ENCODE peak calls at places on chromosomes 4 and X, in five cellular contexts. One of them, this sample, is unnamed.

GRCh38 chr4:102761478-102761790 is 666 bp upstream of the MANBA start:
- DNase-seq in A549: no peak
- DNase-seq in heart left ventricle: no peak
- DNase-seq in tibial nerve: no peak
- DNase-seq in transverse colon: peak; percentile 19
- DNase-seq in this sample: no peak

GRCh38 chr4:2962099-2962455 is 1.1 kb downstream of the NOP14 start:
- DNase-seq in A549: no peak
- DNase-seq in heart left ventricle: no peak
- DNase-seq in tibial nerve: no peak
- DNase-seq in transverse colon: no peak
- DNase-seq in this sample: no peak

GRCh38 chr4:136680271-136680670 is 852.0 kb downstream of the PCDH18 start:
- DNase-seq in A549: no peak
- DNase-seq in heart left ventricle: no peak
- DNase-seq in tibial nerve: no peak
- DNase-seq in transverse colon: no peak
- DNase-seq in this sample: no peak

GRCh38 chr4:151409470-151410313 is 716 bp downstream of the FHIP1A start:
- DNase-seq in A549: no peak
- DNase-seq in heart left ventricle: no peak
- DNase-seq in tibial nerve: no peak
- DNase-seq in transverse colon: peak; percentile 64
- DNase-seq in this sample: peak; percentile 29

GRCh38 chr4:5619913-5620625 is 88.3 kb downstream of the EVC2 start:
- DNase-seq in A549: no peak
- DNase-seq in heart left ventricle: no peak
- DNase-seq in tibial nerve: no peak
- DNase-seq in transverse colon: no peak
- DNase-seq in this sample: no peak

GRCh38 chrX:110317079-110317819 is 636 bp downstream of the AMMECR1 start:
- DNase-seq in A549: peak; percentile 28
- DNase-seq in heart left ventricle: peak; percentile 29
- DNase-seq in tibial nerve: no peak
- DNase-seq in transverse colon: peak; percentile 17
- DNase-seq in this sample: peak; percentile 15

GRCh38 chr4:138898282-138898681 is 117.3 kb upstream of the NOCT start:
- DNase-seq in A549: no peak
- DNase-seq in heart left ventricle: no peak
- DNase-seq in tibial nerve: no peak
- DNase-seq in transverse colon: no peak
- DNase-seq in this sample: no peak

GRCh38 chrX:10512258-10512657 is 108.1 kb downstream of the MID1 start:
- DNase-seq in A549: no peak
- DNase-seq in heart left ventricle: no peak
- DNase-seq in tibial nerve: no peak
- DNase-seq in transverse colon: no peak
- DNase-seq in this sample: no peak

GRCh38 chr4:152734699-152735050 is 44.9 kb downstream of the TIGD4 start:
- DNase-seq in A549: no peak
- DNase-seq in heart left ventricle: no peak
- DNase-seq in tibial nerve: no peak
- DNase-seq in transverse colon: no peak
- DNase-seq in this sample: no peak

GRCh38 chrX:139949703-139950102 is 15.6 kb downstream of the CXorf66 start:
- DNase-seq in A549: no peak
- DNase-seq in heart left ventricle: no peak
- DNase-seq in tibial nerve: no peak
- DNase-seq in transverse colon: no peak
- DNase-seq in this sample: no peak

GRCh38 chr4:168540865-168541607 is 44.2 kb downstream of the PALLD start:
- DNase-seq in A549: no peak
- DNase-seq in heart left ventricle: no peak
- DNase-seq in tibial nerve: no peak
- DNase-seq in transverse colon: no peak
- DNase-seq in this sample: no peak

GRCh38 chrX:137195991-137196390 is 162.2 kb upstream of the GPR101 start:
- DNase-seq in A549: no peak
- DNase-seq in heart left ventricle: no peak
- DNase-seq in tibial nerve: no peak
- DNase-seq in transverse colon: no peak
- DNase-seq in this sample: no peak

GRCh38 chrX:17359500-17359899 is 15.5 kb upstream of the NHS start:
- DNase-seq in A549: no peak
- DNase-seq in heart left ventricle: no peak
- DNase-seq in tibial nerve: no peak
- DNase-seq in transverse colon: no peak
- DNase-seq in this sample: no peak

GRCh38 chr4:57410331-57411052 is 300.3 kb upstream of the IGFBP7 start:
- DNase-seq in A549: no peak
- DNase-seq in heart left ventricle: no peak
- DNase-seq in tibial nerve: peak; percentile 13
- DNase-seq in transverse colon: no peak
- DNase-seq in this sample: no peak

GRCh38 chr4:83197555-83198235 is 83.2 kb upstream of the PLAC8 start:
- DNase-seq in A549: no peak
- DNase-seq in heart left ventricle: peak; percentile 57
- DNase-seq in tibial nerve: no peak
- DNase-seq in transverse colon: peak; percentile 80
- DNase-seq in this sample: no peak

GRCh38 chr4:15336410-15337184 is 91.2 kb upstream of the C1QTNF7 start:
- DNase-seq in A549: no peak
- DNase-seq in heart left ventricle: no peak
- DNase-seq in tibial nerve: no peak
- DNase-seq in transverse colon: no peak
- DNase-seq in this sample: no peak

GRCh38 chr4:17068396-17068795 is 170.0 kb upstream of the LDB2 start:
- DNase-seq in A549: no peak
- DNase-seq in heart left ventricle: no peak
- DNase-seq in tibial nerve: no peak
- DNase-seq in transverse colon: no peak
- DNase-seq in this sample: no peak

GRCh38 chr4:136078971-136079370 is 1453.3 kb downstream of the PCDH18 start:
- DNase-seq in A549: no peak
- DNase-seq in heart left ventricle: no peak
- DNase-seq in tibial nerve: no peak
- DNase-seq in transverse colon: no peak
- DNase-seq in this sample: no peak

GRCh38 chr4:10462876-10463275 is 5.7 kb upstream of the ZNF518B start:
- DNase-seq in A549: no peak
- DNase-seq in heart left ventricle: no peak
- DNase-seq in tibial nerve: no peak
- DNase-seq in transverse colon: no peak
- DNase-seq in this sample: no peak

GRCh38 chrX:132118361-132118760 is 9.5 kb downstream of the FRMD7 start:
- DNase-seq in A549: no peak
- DNase-seq in heart left ventricle: no peak
- DNase-seq in tibial nerve: no peak
- DNase-seq in transverse colon: no peak
- DNase-seq in this sample: no peak

GRCh38 chr4:113094802-113095201 is 45.3 kb downstream of the ANK2 start:
- DNase-seq in A549: peak; percentile 8
- DNase-seq in heart left ventricle: no peak
- DNase-seq in tibial nerve: no peak
- DNase-seq in transverse colon: no peak
- DNase-seq in this sample: no peak

GRCh38 chr4:111959202-111959601 is 186.1 kb upstream of the FAM241A start:
- DNase-seq in A549: peak; percentile 7
- DNase-seq in heart left ventricle: no peak
- DNase-seq in tibial nerve: no peak
- DNase-seq in transverse colon: no peak
- DNase-seq in this sample: no peak

GRCh38 chr4:147814334-147814733 is 82.4 kb downstream of the ARHGAP10 start:
- DNase-seq in A549: no peak
- DNase-seq in heart left ventricle: no peak
- DNase-seq in tibial nerve: no peak
- DNase-seq in transverse colon: no peak
- DNase-seq in this sample: no peak

GRCh38 chr4:147811878-147812277 is 80.0 kb downstream of the ARHGAP10 start:
- DNase-seq in A549: no peak
- DNase-seq in heart left ventricle: no peak
- DNase-seq in tibial nerve: no peak
- DNase-seq in transverse colon: no peak
- DNase-seq in this sample: no peak

GRCh38 chr4:147816382-147817254 is 84.7 kb downstream of the ARHGAP10 start:
- DNase-seq in A549: no peak
- DNase-seq in heart left ventricle: peak; percentile 40
- DNase-seq in tibial nerve: no peak
- DNase-seq in transverse colon: no peak
- DNase-seq in this sample: peak; percentile 45

GRCh38 chr4:147815741-147816140 is 83.9 kb downstream of the ARHGAP10 start:
- DNase-seq in A549: no peak
- DNase-seq in heart left ventricle: no peak
- DNase-seq in tibial nerve: no peak
- DNase-seq in transverse colon: no peak
- DNase-seq in this sample: no peak

DNA sequence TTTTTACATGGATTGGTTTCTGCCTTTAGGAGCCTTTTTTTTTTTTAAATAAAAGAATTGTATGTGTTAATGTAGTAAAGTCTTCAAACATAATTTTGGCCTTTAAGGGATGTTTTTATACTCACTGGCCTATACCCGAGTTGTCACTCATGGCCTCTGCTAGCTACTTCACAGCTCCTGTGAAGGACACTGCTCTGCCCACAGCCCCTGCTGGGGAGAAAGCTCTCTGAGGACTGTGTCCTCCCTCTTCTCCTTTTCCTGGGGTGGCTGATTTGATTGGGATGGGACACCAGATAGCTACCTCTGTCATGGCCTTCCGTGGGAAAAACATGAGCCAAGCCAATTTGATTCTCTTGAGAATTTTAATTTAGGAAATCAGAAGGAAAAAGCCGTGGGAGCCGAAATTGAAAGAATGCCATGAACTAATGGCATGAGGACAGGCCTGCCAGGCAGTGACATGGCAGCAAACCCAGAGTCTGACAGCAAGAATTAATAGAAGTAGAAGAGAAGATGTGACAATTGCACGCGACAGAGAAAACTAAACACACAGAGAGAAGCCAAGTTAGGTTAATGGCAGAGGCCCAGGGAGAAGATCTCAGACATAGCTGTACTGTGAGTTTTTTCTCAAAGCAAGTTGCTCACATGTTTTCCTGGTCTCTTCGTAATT is 81.4 kb downstream of the ARHGAP10 start:
- DNase-seq in A549: no peak
- DNase-seq in heart left ventricle: no peak
- DNase-seq in tibial nerve: no peak
- DNase-seq in transverse colon: no peak
- DNase-seq in this sample: no peak
- TF ChIP-seq CTCF in A549: no peak
- TF ChIP-seq CTCF in heart left ventricle: no peak
- TF ChIP-seq CTCF in tibial nerve: no peak
- TF ChIP-seq CTCF in transverse colon: no peak
- TF ChIP-seq CTCF in this sample: no peak

DNA sequence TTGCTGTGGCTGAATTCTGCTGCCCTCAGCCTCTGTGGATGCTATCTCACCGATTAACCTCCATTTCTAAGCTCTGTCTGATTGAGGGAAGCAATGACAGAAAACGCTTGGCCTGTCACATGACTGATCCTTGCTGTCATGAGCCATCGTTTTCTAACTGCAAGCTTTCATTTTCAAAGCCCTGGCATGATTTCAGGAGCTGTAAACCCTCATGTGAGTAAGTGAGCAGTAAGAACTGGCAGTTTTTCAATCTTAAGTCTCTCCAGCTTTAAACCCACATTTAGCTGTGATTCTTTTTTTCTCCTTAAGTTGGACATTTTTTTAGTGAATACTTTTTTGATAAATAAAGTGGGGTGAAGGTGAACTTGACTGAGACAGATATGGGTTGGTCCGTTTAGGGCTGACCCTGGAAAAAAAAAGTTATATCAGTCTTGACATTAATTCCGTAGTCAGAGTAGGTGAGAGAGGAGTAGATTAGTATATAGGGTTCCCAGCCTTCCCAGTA is 180.9 kb upstream of the PGRMC2 start:
- DNase-seq in A549: no peak
- DNase-seq in heart left ventricle: peak; percentile 40
- DNase-seq in tibial nerve: peak; percentile 28
- DNase-seq in transverse colon: peak; percentile 67
- DNase-seq in this sample: peak; percentile 79
- H3K27ac ChIP-seq in A549: peak overlapping the region; percentile 51
- H3K27ac ChIP-seq in heart left ventricle: peak overlapping the region; percentile 8
- H3K27ac ChIP-seq in tibial nerve: peak overlapping the region; percentile 85
- H3K27ac ChIP-seq in transverse colon: peak overlapping the region; percentile 25
- H3K27ac ChIP-seq in this sample: peak overlapping the region; percentile 52

GRCh38 chrX:107825698-107826285 is at the start of gene MID2:
- DNase-seq in A549: peak; percentile 46
- DNase-seq in heart left ventricle: peak; percentile 45
- DNase-seq in tibial nerve: peak; percentile 25
- DNase-seq in transverse colon: peak; percentile 69
- DNase-seq in this sample: peak; percentile 78
- TF ChIP-seq POLR2A in A549: peak; percentile 16
- TF ChIP-seq POLR2A in heart left ventricle: no peak
- TF ChIP-seq POLR2A in tibial nerve: no peak
- TF ChIP-seq POLR2A in transverse colon: peak; percentile 22
- TF ChIP-seq POLR2A in this sample: no peak

GRCh38 chr4:1318488-1319213 is 28.4 kb upstream of the UVSSA start:
- DNase-seq in A549: no peak
- DNase-seq in heart left ventricle: peak; percentile 24
- DNase-seq in tibial nerve: no peak
- DNase-seq in transverse colon: no peak
- DNase-seq in this sample: no peak
- TF ChIP-seq CTCF in A549: peak; percentile 12
- TF ChIP-seq CTCF in heart left ventricle: peak; percentile 24
- TF ChIP-seq CTCF in tibial nerve: no peak
- TF ChIP-seq CTCF in transverse colon: peak; percentile 10
- TF ChIP-seq CTCF in this sample: no peak

This sample was measured in uterus.